ENCODE peak calls at places on chromosomes 13 and 19, in four cellular contexts. A, I, R and M are unnamed samples.

GRCh38 chr19:7497292-7497691 is 8.5 kb upstream of the PEX11G start:
- DNase-seq in I (no peak), R (peak), A (no peak), M (no peak)

GRCh38 chr13:79935121-79935520 is 405.8 kb downstream of the SPRY2 start:
- DNase-seq in I (no peak), R (no peak), A (no peak), M (no peak)

GRCh38 chr19:38203197-38203596 is 20.8 kb downstream of the DPF1 start:
- DNase-seq in R (no peak), A (no peak), I (no peak), M (no peak)

GRCh38 chr19:10068205-10068604 is 17.9 kb upstream of the SHFL start:
- DNase-seq in R (no peak), I (no peak), A (no peak), M (no peak)

GRCh38 chr19:18675779-18676178 is 7.7 kb upstream of the CRTC1 start:
- DNase-seq in A (peak), I (peak), R (peak), M (no peak)

GRCh38 chr13:93217701-93218100 is 8.9 kb upstream of the GPC6 start:
- DNase-seq in I (no peak), A (no peak), R (no peak), M (no peak)

GRCh38 chr13:46926856-46927625 is 30.2 kb upstream of the HTR2A start:
- DNase-seq in R (no peak), A (no peak), I (peak), M (no peak)

GRCh38 chr19:7505682-7506384 is 10.1 kb upstream of the ZNF358 start:
- DNase-seq in R (peak), I (no peak), A (no peak), M (no peak)

GRCh38 chr19:6876790-6877189 is 10.6 kb upstream of the ADGRE1 start:
- DNase-seq in R (no peak), I (no peak), A (no peak), M (no peak)

GRCh38 chr19:49802836-49803528 is 10.1 kb downstream of the FUZ start:
- DNase-seq in I (no peak), R (peak), A (no peak), M (no peak)
- H3K4me3 ChIP-seq in I (no peak), R (peak), A (no peak), M (no peak)

DNA sequence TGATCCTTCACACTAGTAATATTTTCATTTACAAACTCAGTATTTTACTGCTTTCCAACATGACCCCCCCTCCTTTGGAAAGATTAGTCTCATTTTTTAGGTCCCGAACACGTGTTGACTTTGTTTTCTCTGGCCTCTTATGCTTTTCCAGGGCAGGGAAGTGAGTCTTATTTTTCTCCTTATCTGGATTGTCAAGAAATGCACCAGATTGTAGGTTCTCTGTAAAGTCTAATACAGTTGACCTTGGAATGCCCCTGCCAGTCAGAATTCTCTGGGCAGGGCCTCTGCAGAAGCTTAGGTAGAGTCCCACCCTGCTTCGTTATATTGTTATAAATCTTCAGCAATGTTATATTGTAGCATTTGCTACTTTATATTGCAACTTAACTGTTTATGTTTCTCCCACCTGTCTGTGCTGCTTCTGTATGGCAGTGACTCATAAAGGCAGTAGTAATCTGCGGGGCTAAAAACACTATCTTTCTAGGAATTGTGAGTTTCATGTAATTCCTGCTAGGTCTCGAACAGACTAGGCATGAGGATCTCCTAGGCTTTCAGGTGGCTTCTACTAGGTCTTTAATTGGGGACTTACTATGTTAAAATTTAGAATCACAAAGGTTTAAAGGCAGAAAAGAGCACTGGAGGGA is 2.0 kb downstream of the TDRD3 start:
- DNase-seq in R (no peak), I (peak), A (no peak), M (no peak)
- H3K4me3 ChIP-seq in R (peak), I (peak), A (peak), M (no peak)

DNA sequence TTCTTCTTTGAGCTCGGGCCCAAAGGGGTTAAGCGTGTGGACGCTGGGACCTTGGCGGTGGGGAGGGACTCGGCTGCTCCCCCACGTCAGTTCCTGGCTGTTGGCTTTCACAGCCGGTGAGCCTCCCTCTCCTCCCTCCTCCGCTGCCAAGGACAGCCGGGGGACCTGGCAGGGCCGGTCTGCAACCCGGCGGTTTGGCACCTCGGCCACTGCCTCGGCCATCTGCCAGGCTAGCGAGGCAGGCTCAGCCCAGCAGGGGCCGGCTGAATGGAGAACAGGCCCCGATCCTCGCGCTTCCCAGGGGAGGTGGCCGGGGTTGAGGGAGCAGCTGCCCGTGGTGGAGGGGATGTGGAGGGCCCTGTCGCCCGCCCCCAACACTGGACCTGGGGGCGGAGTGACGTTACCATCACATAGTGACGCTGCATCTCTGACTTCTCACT is 5.0 kb downstream of the TLE5 start:
- DNase-seq in I (peak), A (no peak), R (no peak), M (peak)
- H3K4me3 ChIP-seq in I (no peak), A (no peak), R (no peak), M (no peak)

DNA sequence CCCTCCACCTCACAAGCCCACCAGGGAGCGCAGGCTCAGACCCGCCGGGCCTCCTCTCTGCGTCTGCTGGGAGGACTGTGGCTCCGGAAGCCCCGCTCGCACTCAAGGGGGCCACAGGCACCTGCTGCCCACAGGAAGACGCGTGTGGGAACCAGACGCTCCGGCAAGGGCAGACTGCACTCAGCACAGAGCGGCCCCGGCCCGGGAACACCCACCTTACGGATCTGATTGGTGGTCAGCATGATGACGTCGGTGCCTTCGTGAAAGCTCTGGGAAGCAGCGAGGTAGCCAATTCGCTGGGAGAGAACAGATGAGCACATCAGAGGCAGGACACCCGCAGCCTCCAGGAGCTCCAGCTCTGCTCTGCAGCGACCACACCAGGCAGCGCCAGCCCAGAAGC is 14.6 kb downstream of the AP3D1 start:
- DNase-seq in R (no peak), I (no peak), A (no peak), M (no peak)
- H3K4me3 ChIP-seq in R (no peak), I (no peak), A (no peak), M (no peak)

GRCh38 chr19:49441960-49442350 is 628 bp upstream of the SLC17A7 start:
- DNase-seq in I (no peak), R (no peak), A (no peak), M (no peak)
- H3K4me3 ChIP-seq in I (no peak), R (peak), A (no peak), M (peak)

GRCh38 chr13:23561261-23561660 is 9.0 kb upstream of the TNFRSF19 start:
- DNase-seq in A (no peak), I (no peak), R (no peak), M (no peak)
- H3K4me3 ChIP-seq in A (no peak), I (no peak), R (no peak), M (no peak)

GRCh38 chr19:517721-518136 is 10.4 kb downstream of the TPGS1 start:
- DNase-seq in I (no peak), A (no peak), R (no peak), M (no peak)
- H3K4me3 ChIP-seq in I (no peak), A (no peak), R (no peak), M (no peak)

DNA sequence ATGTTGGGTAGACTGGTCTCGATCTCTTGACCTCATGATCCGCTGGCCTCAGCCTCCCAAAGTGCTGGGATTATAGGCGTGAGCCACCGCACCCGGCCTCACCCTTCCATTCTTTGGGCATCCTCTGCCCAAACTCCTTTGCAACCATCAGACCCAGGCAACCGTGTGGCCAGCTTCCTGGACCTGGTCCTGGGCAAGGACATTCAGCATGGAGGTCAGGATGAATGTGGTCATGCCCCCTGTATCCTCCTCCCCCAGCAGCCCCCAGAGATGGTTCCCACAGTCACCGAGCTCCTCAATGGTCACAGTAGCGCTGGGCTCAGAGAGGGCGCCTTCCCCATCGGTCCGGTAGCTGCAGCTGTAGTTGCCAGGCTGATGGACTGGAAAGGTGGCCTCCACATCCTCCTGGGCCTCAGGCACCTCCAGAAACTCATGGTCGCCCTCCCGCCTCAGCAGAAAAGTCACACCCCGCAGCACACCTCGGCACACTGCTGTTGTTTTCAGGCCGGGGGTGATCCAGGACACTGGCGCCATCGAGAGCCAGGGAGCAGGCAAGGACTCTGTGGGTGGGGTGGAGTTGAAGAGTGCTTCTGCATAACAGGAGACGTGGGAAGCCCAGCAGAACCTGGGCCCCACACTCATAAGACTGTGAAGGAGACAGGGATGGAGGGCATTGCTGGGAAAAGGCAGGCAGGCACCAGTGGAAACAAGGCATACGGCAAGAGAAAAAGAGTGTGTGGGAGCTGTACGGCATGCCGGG is 1.1 kb downstream of the A1BG start:
- DNase-seq in I (no peak), A (no peak), R (no peak), M (no peak)
- H3K4me3 ChIP-seq in I (no peak), A (no peak), R (no peak), M (no peak)